ENCODE peak calls at places on chromosomes 1 and 21, in five cellular contexts. One of them, this sample, is unnamed.

GRCh38 chr1:158095737-158096335 is 84.9 kb upstream of the CD1D start:
- DNase-seq in progenitor cell of endocrine pancreas: no peak
- DNase-seq in pancreas: no peak
- DNase-seq in fibroblast of pulmonary artery: peak; percentile 47
- DNase-seq in omental fat pad: no peak
- DNase-seq in this sample: no peak

GRCh38 chr1:68358439-68358838 is 91.3 kb downstream of the RPE65 start:
- DNase-seq in omental fat pad: no peak
- DNase-seq in fibroblast of pulmonary artery: no peak
- DNase-seq in pancreas: no peak
- DNase-seq in progenitor cell of endocrine pancreas: no peak
- DNase-seq in this sample: no peak

GRCh38 chr1:88647749-88648415 is 36.2 kb upstream of the PKN2 start:
- DNase-seq in progenitor cell of endocrine pancreas: no peak
- DNase-seq in pancreas: no peak
- DNase-seq in omental fat pad: no peak
- DNase-seq in fibroblast of pulmonary artery: no peak
- DNase-seq in this sample: no peak

GRCh38 chr1:31812158-31812829 is 3.5 kb downstream of the SPOCD1 start:
- DNase-seq in fibroblast of pulmonary artery: no peak
- DNase-seq in omental fat pad: no peak
- DNase-seq in pancreas: no peak
- DNase-seq in progenitor cell of endocrine pancreas: no peak
- DNase-seq in this sample: no peak

GRCh38 chr1:157099633-157100009 is at the start of gene ETV3L:
- DNase-seq in fibroblast of pulmonary artery: no peak
- DNase-seq in progenitor cell of endocrine pancreas: no peak
- DNase-seq in omental fat pad: no peak
- DNase-seq in pancreas: no peak
- DNase-seq in this sample: no peak

GRCh38 chr1:27643626-27644368 is 8.8 kb upstream of the FGR start:
- DNase-seq in fibroblast of pulmonary artery: peak; percentile 72
- DNase-seq in omental fat pad: no peak
- DNase-seq in pancreas: no peak
- DNase-seq in progenitor cell of endocrine pancreas: peak; percentile 37
- DNase-seq in this sample: no peak

GRCh38 chr1:154423303-154423987 is 18.3 kb downstream of the IL6R start:
- DNase-seq in fibroblast of pulmonary artery: peak; percentile 79
- DNase-seq in progenitor cell of endocrine pancreas: no peak
- DNase-seq in omental fat pad: no peak
- DNase-seq in pancreas: no peak
- DNase-seq in this sample: no peak

GRCh38 chr21:41228006-41228370 is 60.0 kb downstream of the BACE2 start:
- DNase-seq in progenitor cell of endocrine pancreas: no peak
- DNase-seq in fibroblast of pulmonary artery: no peak
- DNase-seq in pancreas: no peak
- DNase-seq in omental fat pad: no peak
- DNase-seq in this sample: no peak

GRCh38 chr1:200290010-200290685 is 119.7 kb downstream of the ZNF281 start:
- DNase-seq in omental fat pad: no peak
- DNase-seq in progenitor cell of endocrine pancreas: no peak
- DNase-seq in fibroblast of pulmonary artery: no peak
- DNase-seq in pancreas: no peak
- DNase-seq in this sample: no peak

GRCh38 chr21:42696026-42696380 is 42.6 kb downstream of the PDE9A start:
- DNase-seq in pancreas: no peak
- DNase-seq in progenitor cell of endocrine pancreas: no peak
- DNase-seq in omental fat pad: no peak
- DNase-seq in fibroblast of pulmonary artery: no peak
- DNase-seq in this sample: no peak

GRCh38 chr1:155794605-155795265 is 62.3 kb downstream of the GON4L start:
- DNase-seq in fibroblast of pulmonary artery: no peak
- DNase-seq in progenitor cell of endocrine pancreas: no peak
- DNase-seq in pancreas: no peak
- DNase-seq in omental fat pad: no peak
- DNase-seq in this sample: no peak

GRCh38 chr21:29187939-29188338 is 57.5 kb downstream of the MAP3K7CL start:
- DNase-seq in progenitor cell of endocrine pancreas: no peak
- DNase-seq in omental fat pad: no peak
- DNase-seq in pancreas: peak; percentile 58
- DNase-seq in fibroblast of pulmonary artery: peak; percentile 94
- DNase-seq in this sample: no peak

GRCh38 chr21:33634254-33634653 is 7.3 kb downstream of the CRYZL1 start:
- DNase-seq in progenitor cell of endocrine pancreas: no peak
- DNase-seq in pancreas: no peak
- DNase-seq in fibroblast of pulmonary artery: no peak
- DNase-seq in omental fat pad: no peak
- DNase-seq in this sample: no peak
- TF ChIP-seq CTCF in progenitor cell of endocrine pancreas: no peak
- TF ChIP-seq CTCF in pancreas: no peak
- TF ChIP-seq CTCF in fibroblast of pulmonary artery: no peak
- TF ChIP-seq CTCF in omental fat pad: no peak
- TF ChIP-seq CTCF in this sample: no peak

GRCh38 chr1:63323866-63324778 is 1.8 kb downstream of the FOXD3 start:
- DNase-seq in progenitor cell of endocrine pancreas: no peak
- DNase-seq in fibroblast of pulmonary artery: no peak
- DNase-seq in omental fat pad: no peak
- DNase-seq in pancreas: no peak
- DNase-seq in this sample: no peak

GRCh38 chr1:63322248-63322943 is at the start of gene FOXD3:
- DNase-seq in progenitor cell of endocrine pancreas: peak; percentile 46
- DNase-seq in omental fat pad: no peak
- DNase-seq in pancreas: peak; percentile 46
- DNase-seq in fibroblast of pulmonary artery: peak; percentile 43
- DNase-seq in this sample: peak; percentile 78

GRCh38 chr1:63321788-63322247 is 549 bp upstream of the FOXD3 start:
- DNase-seq in progenitor cell of endocrine pancreas: no peak
- DNase-seq in pancreas: no peak
- DNase-seq in omental fat pad: no peak
- DNase-seq in fibroblast of pulmonary artery: no peak
- DNase-seq in this sample: no peak

GRCh38 chr1:63324779-63325119 is 2.4 kb downstream of the FOXD3 start:
- DNase-seq in pancreas: no peak
- DNase-seq in progenitor cell of endocrine pancreas: no peak
- DNase-seq in fibroblast of pulmonary artery: no peak
- DNase-seq in omental fat pad: no peak
- DNase-seq in this sample: no peak

DNA sequence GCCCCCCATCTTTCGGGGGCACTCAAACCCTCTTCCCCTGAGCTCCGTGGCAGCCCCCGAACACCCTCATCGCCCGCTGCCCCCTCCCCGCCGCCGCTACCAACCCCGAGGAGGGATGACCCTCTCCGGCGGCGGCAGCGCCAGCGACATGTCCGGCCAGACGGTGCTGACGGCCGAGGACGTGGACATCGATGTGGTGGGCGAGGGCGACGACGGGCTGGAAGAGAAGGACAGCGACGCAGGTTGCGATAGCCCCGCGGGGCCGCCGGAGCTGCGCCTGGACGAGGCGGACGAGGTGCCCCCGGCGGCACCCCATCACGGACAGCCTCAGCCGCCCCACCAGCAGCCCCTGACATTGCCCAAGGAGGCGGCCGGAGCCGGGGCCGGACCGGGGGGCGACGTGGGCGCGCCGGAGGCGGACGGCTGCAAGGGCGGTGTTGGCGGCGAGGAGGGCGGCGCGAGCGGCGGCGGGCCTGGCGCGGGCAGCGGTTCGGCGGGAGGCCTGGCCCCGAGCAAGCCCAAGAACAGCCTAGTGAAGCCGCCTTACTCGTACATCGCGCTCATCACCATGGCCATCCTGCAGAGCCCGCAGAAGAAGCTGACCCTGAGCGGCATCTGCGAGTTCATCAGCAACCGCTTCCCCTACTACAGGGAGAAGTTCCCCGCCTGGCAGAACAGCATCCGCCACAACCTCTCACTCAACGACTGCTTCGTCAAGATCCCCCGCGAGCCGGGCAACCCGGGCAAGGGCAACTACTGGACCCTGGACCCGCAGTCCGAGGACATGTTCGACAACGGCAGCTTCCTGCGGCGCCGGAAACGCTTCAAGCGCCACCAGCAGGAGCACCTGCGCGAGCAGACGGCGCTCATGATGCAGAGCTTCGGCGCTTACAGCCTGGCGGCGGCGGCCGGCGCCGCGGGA is 838 bp downstream of the FOXD3 start:
- DNase-seq in omental fat pad: no peak
- DNase-seq in fibroblast of pulmonary artery: peak; percentile 21
- DNase-seq in pancreas: no peak
- DNase-seq in progenitor cell of endocrine pancreas: peak; percentile 39
- DNase-seq in this sample: no peak
- TF ChIP-seq CTCF in omental fat pad: no peak
- TF ChIP-seq CTCF in fibroblast of pulmonary artery: no peak
- TF ChIP-seq CTCF in pancreas: no peak
- TF ChIP-seq CTCF in progenitor cell of endocrine pancreas: peak; percentile 21
- TF ChIP-seq CTCF in this sample: peak; percentile 22

GRCh38 chr1:24990796-24991195 is 60.7 kb upstream of the RUNX3 start:
- DNase-seq in fibroblast of pulmonary artery: no peak
- DNase-seq in pancreas: no peak
- DNase-seq in progenitor cell of endocrine pancreas: no peak
- DNase-seq in omental fat pad: no peak
- DNase-seq in this sample: no peak

GRCh38 chr1:24992761-24993211 is 62.7 kb upstream of the RUNX3 start:
- DNase-seq in fibroblast of pulmonary artery: no peak
- DNase-seq in progenitor cell of endocrine pancreas: no peak
- DNase-seq in pancreas: no peak
- DNase-seq in omental fat pad: no peak
- DNase-seq in this sample: no peak

GRCh38 chr1:24990136-24990535 is 60.1 kb upstream of the RUNX3 start:
- DNase-seq in omental fat pad: no peak
- DNase-seq in pancreas: no peak
- DNase-seq in progenitor cell of endocrine pancreas: no peak
- DNase-seq in fibroblast of pulmonary artery: no peak
- DNase-seq in this sample: no peak

GRCh38 chr1:24992124-24992760 is 62.2 kb upstream of the RUNX3 start:
- DNase-seq in omental fat pad: no peak
- DNase-seq in fibroblast of pulmonary artery: no peak
- DNase-seq in progenitor cell of endocrine pancreas: no peak
- DNase-seq in pancreas: no peak
- DNase-seq in this sample: no peak

GRCh38 chr1:24991242-24992037 is 61.4 kb upstream of the RUNX3 start:
- DNase-seq in fibroblast of pulmonary artery: no peak
- DNase-seq in omental fat pad: no peak
- DNase-seq in pancreas: no peak
- DNase-seq in progenitor cell of endocrine pancreas: no peak
- DNase-seq in this sample: no peak
- TF ChIP-seq CTCF in fibroblast of pulmonary artery: no peak
- TF ChIP-seq CTCF in omental fat pad: no peak
- TF ChIP-seq CTCF in pancreas: no peak
- TF ChIP-seq CTCF in progenitor cell of endocrine pancreas: no peak
- TF ChIP-seq CTCF in this sample: no peak

DNA sequence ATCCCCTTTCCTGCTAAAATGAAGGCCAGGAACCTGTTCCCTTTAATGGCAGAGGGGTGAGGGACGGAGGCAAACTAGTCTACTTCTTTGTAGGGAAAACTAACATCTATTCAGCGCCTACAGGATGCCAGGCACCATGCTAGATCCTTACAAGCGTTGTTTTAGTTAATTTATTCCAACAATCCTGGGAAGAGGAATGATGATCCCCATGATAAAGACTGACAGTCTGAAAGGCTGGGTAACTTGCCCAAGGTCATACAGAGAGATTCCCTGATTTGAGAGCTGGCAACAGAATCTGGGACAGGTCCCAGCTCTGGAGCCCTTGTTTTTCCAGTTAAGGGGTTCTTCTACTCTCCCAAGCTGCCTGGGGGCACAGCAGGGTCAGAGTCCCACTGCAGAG is 662 bp upstream of the E2F2 start:
- DNase-seq in progenitor cell of endocrine pancreas: no peak
- DNase-seq in omental fat pad: no peak
- DNase-seq in pancreas: no peak
- DNase-seq in fibroblast of pulmonary artery: no peak
- DNase-seq in this sample: no peak
- TF ChIP-seq CTCF in progenitor cell of endocrine pancreas: no peak
- TF ChIP-seq CTCF in omental fat pad: no peak
- TF ChIP-seq CTCF in pancreas: no peak
- TF ChIP-seq CTCF in fibroblast of pulmonary artery: no peak
- TF ChIP-seq CTCF in this sample: no peak

DNA sequence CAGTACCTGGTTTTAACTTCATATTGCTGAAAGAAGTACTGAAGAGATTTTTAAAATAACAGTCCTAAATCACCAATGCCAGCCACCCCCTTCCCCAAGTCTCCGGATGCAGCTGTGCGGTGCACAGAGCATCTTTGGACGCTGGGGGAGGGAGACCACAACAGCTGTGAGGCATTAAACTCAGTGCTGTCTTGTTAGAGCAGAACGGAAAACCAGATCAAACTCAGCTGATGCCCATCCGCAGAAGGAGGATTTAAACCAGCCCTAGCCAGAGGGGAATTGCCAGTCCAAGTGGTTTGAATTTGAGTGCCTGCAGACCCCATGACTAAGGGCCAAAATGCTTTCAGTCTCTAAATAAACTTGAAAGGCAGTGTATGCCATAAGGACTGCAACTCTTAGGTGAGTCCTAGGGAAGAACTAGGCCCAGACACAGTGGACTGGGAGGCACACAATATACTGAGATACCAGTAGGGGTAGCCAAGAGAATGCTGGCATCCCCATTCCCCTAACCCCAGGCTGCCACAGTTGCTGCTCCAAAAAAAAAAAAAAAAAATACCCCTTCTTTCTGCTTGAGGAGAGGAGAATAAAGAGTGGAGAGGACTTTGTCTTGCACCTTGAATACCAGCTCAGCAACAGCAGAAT is 576.2 kb downstream of the NEGR1 start:
- DNase-seq in fibroblast of pulmonary artery: no peak
- DNase-seq in pancreas: no peak
- DNase-seq in omental fat pad: no peak
- DNase-seq in progenitor cell of endocrine pancreas: no peak
- DNase-seq in this sample: no peak
- TF ChIP-seq CTCF in fibroblast of pulmonary artery: no peak
- TF ChIP-seq CTCF in pancreas: no peak
- TF ChIP-seq CTCF in omental fat pad: no peak
- TF ChIP-seq CTCF in progenitor cell of endocrine pancreas: no peak
- TF ChIP-seq CTCF in this sample: no peak

DNA sequence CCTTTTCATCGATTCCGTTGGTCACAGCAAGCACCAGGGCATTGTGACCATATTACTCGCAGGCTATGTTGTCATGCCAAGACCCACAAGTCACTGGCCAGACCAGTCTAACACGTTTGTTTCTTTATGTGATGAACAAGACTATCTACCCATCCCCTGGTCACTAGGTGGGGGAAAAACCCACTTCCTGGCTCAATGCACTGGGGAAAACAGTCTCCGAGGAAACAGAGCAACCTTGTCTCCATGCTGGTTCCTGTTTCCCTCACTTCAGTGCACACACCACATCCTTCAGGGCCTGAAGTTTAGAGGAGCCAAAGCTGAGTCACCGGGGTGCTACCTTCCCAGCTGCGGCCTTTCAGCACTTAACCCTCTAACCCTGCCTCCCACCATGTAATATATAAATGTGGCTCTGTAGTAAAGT is 20.9 kb downstream of the ERICH3 start:
- DNase-seq in omental fat pad: no peak
- DNase-seq in pancreas: no peak
- DNase-seq in fibroblast of pulmonary artery: peak; percentile 41
- DNase-seq in progenitor cell of endocrine pancreas: no peak
- DNase-seq in this sample: no peak
- TF ChIP-seq CTCF in omental fat pad: no peak
- TF ChIP-seq CTCF in pancreas: no peak
- TF ChIP-seq CTCF in fibroblast of pulmonary artery: no peak
- TF ChIP-seq CTCF in progenitor cell of endocrine pancreas: no peak
- TF ChIP-seq CTCF in this sample: no peak